ENCODE peak calls at places on chromosomes 6 and 20, in seven cellular contexts. E is non-pigmented ciliary epithelial cell; K is KBM-7; N is retina; T is A549; F is RWPE1; D is activated naive CD4-positive, alpha-beta T cell. W is an unnamed sample.

GRCh38 chr6:57313009-57313408 is 4.4 kb upstream of the PRIM2 start:
- DNase-seq in F (no peak), D (no peak), E (no peak), N (no peak), K (no peak), T (no peak), W (no peak)

GRCh38 chr6:135196739-135197510 is 15.8 kb downstream of the MYB start:
- DNase-seq in K (no peak), E (no peak), D (no peak), T (no peak), N (no peak), F (no peak), W (no peak)

GRCh38 chr6:101830501-101831031 is 437.1 kb downstream of the GRIK2 start:
- DNase-seq in D (no peak), F (no peak), N (no peak), T (no peak), K (no peak), E (no peak), W (no peak)

GRCh38 chr20:22470620-22471026 is 113.7 kb downstream of the FOXA2 start:
- DNase-seq in F (no peak), T (peak), D (no peak), N (no peak), K (no peak), E (no peak), W (no peak)

GRCh38 chr6:56359201-56359899 is 112.0 kb upstream of the COL21A1 start:
- DNase-seq in F (peak), K (peak), D (peak), T (peak), N (peak), E (no peak), W (no peak)

GRCh38 chr6:24867104-24867703 is 68.5 kb upstream of the ARMH2 start:
- DNase-seq in D (no peak), N (no peak), T (no peak), K (no peak), E (no peak), F (no peak), W (no peak)

GRCh38 chr20:59175861-59176260 is 12.2 kb downstream of the ZNF831 start:
- DNase-seq in K (no peak), F (no peak), E (no peak), N (no peak), D (no peak), T (no peak), W (no peak)

GRCh38 chr6:51559059-51559458 is 528.4 kb downstream of the PKHD1 start:
- DNase-seq in T (no peak), F (peak), K (no peak), D (no peak), N (no peak), E (no peak), W (no peak)

GRCh38 chr6:41594326-41594725 is 43.9 kb upstream of the MDFI start:
- DNase-seq in F (no peak), N (no peak), T (no peak), K (no peak), D (no peak), E (no peak), W (no peak)

GRCh38 chr6:39170860-39171259 is 55.9 kb upstream of the SAYSD1 start:
- DNase-seq in F (no peak), T (no peak), E (no peak), D (no peak), N (no peak), K (no peak), W (no peak)

GRCh38 chr6:112571486-112571885 is 224.4 kb downstream of the RFPL4B start:
- DNase-seq in K (no peak), F (no peak), E (no peak), N (no peak), T (no peak), D (no peak), W (no peak)

W was measured in cerebellar nuclear complex.